ENCODE peak calls at places on chromosomes 6 and 20, in six cellular contexts. I, N, X, D, O and R are unnamed samples.

GRCh38 chr6:62974452-62974851 is 236.8 kb upstream of the FKBP1C start:
- DNase-seq in I (no peak), N (no peak), X (no peak), D (no peak), O (no peak), R (no peak)

GRCh38 chr6:155254139-155254538 is 9.7 kb upstream of the CLDN20 start:
- DNase-seq in I (no peak), N (no peak), X (no peak), D (no peak), O (no peak), R (no peak)

GRCh38 chr6:166309977-166310376 is 1.8 kb upstream of the PRR18 start:
- DNase-seq in I (no peak), N (no peak), X (no peak), D (no peak), O (no peak), R (no peak)

GRCh38 chr6:89058627-89059026 is 21.9 kb upstream of the PNRC1 start:
- DNase-seq in I (no peak), N (no peak), X (no peak), D (no peak), O (no peak), R (no peak)

GRCh38 chr6:142943746-142944125 is 1.2 kb downstream of the HIVEP2 start:
- DNase-seq in I (peak), N (peak), X (no peak), D (no peak), O (peak), R (no peak)

GRCh38 chr6:129031051-129031599 is 148.2 kb downstream of the LAMA2 start:
- DNase-seq in I (peak), N (no peak), X (no peak), D (no peak), O (peak), R (no peak)

GRCh38 chr6:89357390-89357789 is 4.9 kb upstream of the UBE2J1 start:
- DNase-seq in I (no peak), N (no peak), X (no peak), D (no peak), O (no peak), R (no peak)

GRCh38 chr6:113315879-113316278 is 541.3 kb upstream of the MARCKS start:
- DNase-seq in I (peak), N (no peak), X (no peak), D (no peak), O (no peak), R (no peak)

GRCh38 chr20:341682-342081 is 5.2 kb upstream of the NRSN2 start:
- DNase-seq in I (peak), N (no peak), X (no peak), D (no peak), O (peak), R (no peak)

GRCh38 chr6:166969390-166970002 is 13.1 kb upstream of the RNASET2 start:
- DNase-seq in I (no peak), N (no peak), X (no peak), D (no peak), O (no peak), R (no peak)

GRCh38 chr6:160991411-160992322 is at the start of gene MAP3K4:
- DNase-seq in I (peak), N (peak), X (peak), D (peak), O (peak), R (peak)

GRCh38 chr6:38977101-38977500 is 71.5 kb upstream of the GLP1R start:
- DNase-seq in I (no peak), N (no peak), X (no peak), D (no peak), O (no peak), R (no peak)

GRCh38 chr20:52031574-52032303 is 159.8 kb downstream of the ZFP64 start:
- DNase-seq in I (peak), N (peak), X (no peak), D (no peak), O (peak), R (no peak)

GRCh38 chr20:20734475-20734948 is 22.1 kb upstream of the RALGAPA2 start:
- DNase-seq in I (no peak), N (no peak), X (no peak), D (no peak), O (no peak), R (no peak)

GRCh38 chr6:154752015-154752414 is 18.8 kb downstream of the SCAF8 start:
- DNase-seq in I (no peak), N (no peak), X (no peak), D (no peak), O (no peak), R (no peak)

GRCh38 chr6:145714731-145715130 is 20.6 kb downstream of the EPM2A start:
- DNase-seq in I (no peak), N (no peak), X (no peak), D (no peak), O (no peak), R (no peak)

GRCh38 chr20:17179840-17180239 is 47.0 kb upstream of the PCSK2 start:
- DNase-seq in I (no peak), N (peak), X (no peak), D (no peak), O (no peak), R (no peak)

GRCh38 chr20:20399705-20400104 is 31.8 kb downstream of the INSM1 start:
- DNase-seq in I (no peak), N (no peak), X (no peak), D (no peak), O (no peak), R (no peak)

GRCh38 chr20:59737073-59737691 is 132.8 kb downstream of the PHACTR3 start:
- DNase-seq in I (no peak), N (no peak), X (no peak), D (no peak), O (no peak), R (no peak)

GRCh38 chr6:157764346-157765068 is 58.5 kb upstream of the SNX9 start:
- DNase-seq in I (peak), N (peak), X (peak), D (peak), O (peak), R (no peak)

GRCh38 chr6:40778186-40778585 is 191.0 kb upstream of the LRFN2 start:
- DNase-seq in I (peak), N (no peak), X (no peak), D (no peak), O (no peak), R (no peak)

GRCh38 chr20:50478162-50479036 is 31.8 kb upstream of the PTPN1 start:
- DNase-seq in I (peak), N (peak), X (peak), D (peak), O (peak), R (peak)

GRCh38 chr6:85865665-85866372 is 223.1 kb upstream of the SYNCRIP start:
- DNase-seq in I (peak), N (no peak), X (no peak), D (no peak), O (peak), R (no peak)

GRCh38 chr6:138278326-138278725 is 60.0 kb upstream of the PBOV1 start:
- DNase-seq in I (peak), N (peak), X (no peak), D (no peak), O (peak), R (no peak)

GRCh38 chr6:154488276-154488627 is 22.2 kb downstream of the CNKSR3 start:
- DNase-seq in I (peak), N (no peak), X (no peak), D (no peak), O (no peak), R (no peak)

GRCh38 chr20:24102290-24102689 is 113.7 kb upstream of the GGTLC1 start:
- DNase-seq in I (peak), N (no peak), X (no peak), D (no peak), O (peak), R (no peak)

GRCh38 chr20:34127787-34128186 is 15.7 kb upstream of the EIF2S2 start:
- DNase-seq in I (no peak), N (no peak), X (no peak), D (no peak), O (no peak), R (no peak)

GRCh38 chr6:104784884-104785283 is 74.8 kb downstream of the HACE1 start:
- DNase-seq in I (peak), N (no peak), X (no peak), D (no peak), O (peak), R (no peak)

GRCh38 chr6:43823879-43824740 is 54.1 kb downstream of the VEGFA start:
- DNase-seq in I (no peak), N (no peak), X (no peak), D (no peak), O (peak), R (no peak)

GRCh38 chr6:30743099-30744053 is 889 bp upstream of the FLOT1 start:
- DNase-seq in I (peak), N (no peak), X (peak), D (peak), O (peak), R (no peak)

GRCh38 chr6:16684896-16685554 is 76.2 kb downstream of the ATXN1 start:
- DNase-seq in I (peak), N (no peak), X (no peak), D (no peak), O (no peak), R (no peak)

GRCh38 chr6:157287247-157287850 is 36.0 kb downstream of the TMEM242 start:
- DNase-seq in I (no peak), N (no peak), X (no peak), D (no peak), O (no peak), R (no peak)

GRCh38 chr6:36873612-36874011 is 991 bp downstream of the PPIL1 start:
- DNase-seq in I (no peak), N (no peak), X (no peak), D (no peak), O (no peak), R (no peak)
- TF ChIP-seq CTCF in I (no peak), N (no peak), X (no peak), D (no peak), O (no peak), R (no peak)

GRCh38 chr20:32024683-32025295 is 14.6 kb downstream of the CCM2L start:
- DNase-seq in I (no peak), N (no peak), X (no peak), D (no peak), O (no peak), R (no peak)
- TF ChIP-seq CTCF in I (no peak), N (no peak), X (no peak), D (no peak), O (no peak), R (no peak)

DNA sequence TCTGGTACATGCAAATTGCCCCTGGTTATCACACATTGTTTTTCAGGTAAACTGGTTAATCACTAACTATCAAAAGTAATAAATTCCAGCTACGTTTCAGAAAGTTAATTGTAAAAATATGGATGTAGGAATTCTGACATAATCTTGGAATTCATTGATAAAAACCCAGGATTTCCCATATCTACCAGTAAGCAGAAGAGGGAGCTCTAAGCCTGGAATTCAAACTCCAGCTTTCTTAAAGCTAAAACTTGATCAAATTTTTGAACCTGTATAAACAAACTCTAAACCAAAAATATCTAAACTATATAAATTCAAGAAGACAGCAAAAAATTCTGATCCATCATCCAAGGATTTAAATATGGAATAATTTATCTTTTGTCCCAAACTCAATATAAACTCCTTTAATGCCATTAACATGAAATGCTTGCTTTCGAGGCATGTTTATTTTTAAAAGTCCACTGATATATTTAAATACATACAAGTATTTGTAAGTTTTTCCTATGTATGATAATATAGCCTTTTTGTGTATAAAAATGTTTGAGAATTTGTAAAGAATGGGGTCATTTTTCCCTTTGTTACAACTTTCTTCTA is 91.5 kb upstream of the RNF217 start:
- DNase-seq in I (peak), N (no peak), X (no peak), D (no peak), O (peak), R (no peak)
- TF ChIP-seq CTCF in I (peak), N (peak), X (peak), D (peak), O (peak), R (peak)

GRCh38 chr6:50091641-50092040 is 41.9 kb upstream of the DEFB112 start:
- DNase-seq in I (peak), N (no peak), X (no peak), D (no peak), O (no peak), R (no peak)

GRCh38 chr6:50093116-50093937 is 43.6 kb upstream of the DEFB112 start:
- DNase-seq in I (no peak), N (no peak), X (no peak), D (no peak), O (no peak), R (no peak)

GRCh38 chr6:50087231-50087954 is 37.7 kb upstream of the DEFB112 start:
- DNase-seq in I (peak), N (no peak), X (no peak), D (no peak), O (no peak), R (no peak)
- TF ChIP-seq CTCF in I (no peak), N (no peak), X (no peak), D (no peak), O (no peak), R (no peak)

GRCh38 chr6:149045404-149045803 is 272.1 kb upstream of the TAB2 start:
- DNase-seq in I (no peak), N (no peak), X (no peak), D (no peak), O (peak), R (no peak)
- TF ChIP-seq CTCF in I (no peak), N (no peak), X (no peak), D (no peak), O (no peak), R (no peak)